ENCODE peak calls at places on chromosome 18, in five cellular contexts. T is foreskin fibroblast; H is mesendoderm; F is OCI-LY7; O is CD8-positive, alpha-beta memory T cell. G is an unnamed sample.
A peak's percentile ranks its signal among the peaks of the same experiment; 100 is the strongest.

GRCh38 chr18:63844254-63844653 is 43.3 kb upstream of the SERPINB2 start:
- DNase-seq in F (no peak), O (no peak), T (peak; percentile 36), H (peak; percentile 47), G (peak; percentile 36)

GRCh38 chr18:45197526-45197970 is 417.7 kb upstream of the SLC14A2 start:
- DNase-seq in T (no peak), F (no peak), O (no peak), H (no peak), G (peak; percentile 15)

GRCh38 chr18:74204543-74205152 is 56.3 kb downstream of the TIMM21 start:
- DNase-seq in H (peak; percentile 27), T (no peak), O (no peak), F (no peak), G (no peak)

GRCh38 chr18:57208056-57208455 is 61.2 kb downstream of the BOD1L2 start:
- DNase-seq in O (no peak), T (no peak), H (peak; percentile 80), F (no peak), G (no peak)

GRCh38 chr18:79405781-79406575 is 10.2 kb downstream of the NFATC1 start:
- DNase-seq in F (peak; percentile 73), H (no peak), O (peak; percentile 93), T (no peak), G (no peak)

GRCh38 chr18:59114160-59114559 is 25.5 kb upstream of the SEC11C start:
- DNase-seq in O (no peak), H (no peak), F (no peak), T (no peak), G (no peak)

GRCh38 chr18:46761054-46761769 is 4.4 kb upstream of the ST8SIA5 start:
- DNase-seq in F (no peak), H (no peak), T (no peak), O (no peak), G (no peak)

GRCh38 chr18:3400567-3401296 is 49.2 kb upstream of the TGIF1 start:
- DNase-seq in T (no peak), O (no peak), H (no peak), F (peak; percentile 58), G (no peak)

GRCh38 chr18:49178736-49179135 is 228.0 kb upstream of the SMAD7 start:
- DNase-seq in O (no peak), F (peak; percentile 13), T (no peak), H (peak; percentile 23), G (no peak)

GRCh38 chr18:11518788-11519685 is 90.4 kb upstream of the SLC35G4 start:
- DNase-seq in T (no peak), O (no peak), H (peak; percentile 83), F (peak; percentile 82), G (no peak)

GRCh38 chr18:42112657-42113420 is 157.8 kb downstream of the PIK3C3 start:
- DNase-seq in O (no peak), F (no peak), H (no peak), T (no peak), G (peak; percentile 44)

GRCh38 chr18:35683021-35683420 is 101.5 kb downstream of the GALNT1 start:
- DNase-seq in O (no peak), F (no peak), H (peak; percentile 13), T (no peak), G (peak; percentile 80)

GRCh38 chr18:8937695-8938094 is 164.8 kb upstream of the NDUFV2 start:
- DNase-seq in F (no peak), T (no peak), H (peak; percentile 90), O (no peak), G (no peak)

GRCh38 chr18:36075862-36076587 is 8.7 kb upstream of the RPRD1A start:
- DNase-seq in O (no peak), H (peak; percentile 23), F (no peak), T (peak; percentile 66), G (no peak)

GRCh38 chr18:489244-490023 is 11.1 kb downstream of the COLEC12 start:
- DNase-seq in O (no peak), H (no peak), T (peak; percentile 67), F (no peak), G (no peak)

GRCh38 chr18:3402962-3403585 is 46.9 kb upstream of the TGIF1 start:
- DNase-seq in O (no peak), H (peak; percentile 55), F (peak; percentile 68), T (peak; percentile 20), G (no peak)

GRCh38 chr18:57542801-57543427 is 43.6 kb downstream of the FECH start:
- DNase-seq in O (no peak), H (peak; percentile 16), T (peak; percentile 87), F (no peak), G (peak; percentile 36)

GRCh38 chr18:28422577-28422976 is 245.6 kb upstream of the CDH2 start:
- DNase-seq in O (no peak), F (no peak), T (no peak), H (no peak), G (no peak)

GRCh38 chr18:79396431-79397287 is 929 bp downstream of the NFATC1 start:
- DNase-seq in H (peak; percentile 63), O (peak; percentile 28), T (peak; percentile 30), F (peak; percentile 61), G (peak; percentile 18)

GRCh38 chr18:31116853-31117595 is 14.8 kb upstream of the DSC2 start:
- DNase-seq in T (no peak), O (no peak), H (no peak), F (no peak), G (no peak)

GRCh38 chr18:75408554-75409506 is 18.7 kb downstream of the SMIM21 start:
- DNase-seq in O (no peak), T (peak; percentile 98), F (no peak), H (peak; percentile 23), G (peak; percentile 99)

GRCh38 chr18:49151482-49151881 is 200.7 kb upstream of the SMAD7 start:
- DNase-seq in O (no peak), T (no peak), F (no peak), H (no peak), G (no peak)

GRCh38 chr18:69980982-69981804 is 33.5 kb upstream of the CD226 start:
- DNase-seq in O (no peak), F (no peak), T (no peak), H (no peak), G (no peak)

GRCh38 chr18:7668392-7668791 is 101.3 kb downstream of the PTPRM start:
- DNase-seq in F (no peak), T (no peak), O (no peak), H (peak; percentile 20), G (no peak)

GRCh38 chr18:70373062-70373519 is 84.2 kb downstream of the SOCS6 start:
- DNase-seq in T (peak; percentile 90), O (no peak), H (peak; percentile 51), F (no peak), G (peak; percentile 87)

GRCh38 chr18:24488824-24489493 is 28.5 kb downstream of the HRH4 start:
- DNase-seq in O (peak; percentile 12), T (no peak), F (peak; percentile 67), H (peak; percentile 45), G (no peak)

GRCh38 chr18:44714376-44714775 is 33.7 kb downstream of the SETBP1 start:
- DNase-seq in O (no peak), F (no peak), H (no peak), T (no peak), G (no peak)

GRCh38 chr18:24972577-24972976 is 379.4 kb downstream of the ZNF521 start:
- DNase-seq in H (no peak), F (no peak), T (no peak), O (no peak), G (no peak)

GRCh38 chr18:23314672-23315071 is 138.4 kb upstream of the RIOK3 start:
- DNase-seq in F (no peak), O (no peak), T (no peak), H (no peak), G (no peak)

G was measured in stromal cell of bone marrow.